ENCODE peak calls at places on chromosomes 6 and 20, in ten cellular contexts. K, F, L, Y, A, M, E, I, C and G are unnamed samples.

GRCh38 chr6:55153284-55153683 is 21.0 kb upstream of the HCRTR2 start:
- DNase-seq in K (no peak), F (no peak), L (no peak), Y (no peak), A (no peak), M (no peak), E (no peak), I (no peak), C (no peak), G (no peak)

GRCh38 chr6:169559001-169559441 is 142.8 kb downstream of the WDR27 start:
- DNase-seq in K (no peak), F (no peak), L (no peak), Y (no peak), A (no peak), M (no peak), E (no peak), I (no peak), C (no peak), G (no peak)

GRCh38 chr6:1286972-1287600 is 24.8 kb upstream of the FOXQ1 start:
- DNase-seq in K (no peak), F (no peak), L (peak), Y (no peak), A (no peak), M (peak), E (no peak), I (no peak), C (no peak), G (no peak)

GRCh38 chr20:48640871-48641270 is 186.9 kb downstream of the PREX1 start:
- DNase-seq in K (no peak), F (no peak), L (no peak), Y (no peak), A (no peak), M (no peak), E (no peak), I (no peak), C (no peak), G (no peak)

GRCh38 chr6:43871284-43871683 is 101.3 kb downstream of the VEGFA start:
- DNase-seq in K (no peak), F (no peak), L (no peak), Y (no peak), A (no peak), M (no peak), E (no peak), I (no peak), C (no peak), G (no peak)

GRCh38 chr6:84618836-84619235 is 145.6 kb downstream of the TBX18 start:
- DNase-seq in K (no peak), F (no peak), L (no peak), Y (no peak), A (no peak), M (no peak), E (no peak), I (no peak), C (no peak), G (no peak)

GRCh38 chr6:70280462-70280861 is 22.4 kb downstream of the COL9A1 start:
- DNase-seq in K (no peak), F (no peak), L (no peak), Y (no peak), A (no peak), M (no peak), E (no peak), I (no peak), C (no peak), G (no peak)

GRCh38 chr20:58054744-58055373 is 173.6 kb downstream of the ANKRD60 start:
- DNase-seq in K (peak), F (no peak), L (no peak), Y (no peak), A (no peak), M (no peak), E (no peak), I (peak), C (peak), G (no peak)

GRCh38 chr6:158418501-158418900 is 106.2 kb downstream of the TULP4 start:
- DNase-seq in K (no peak), F (no peak), L (no peak), Y (no peak), A (no peak), M (no peak), E (no peak), I (no peak), C (no peak), G (no peak)

GRCh38 chr6:31545291-31545690 is 1.1 kb downstream of the ATP6V1G2 start:
- DNase-seq in K (no peak), F (no peak), L (no peak), Y (no peak), A (no peak), M (no peak), E (no peak), I (no peak), C (no peak), G (no peak)

GRCh38 chr6:50007821-50008220 is 14.0 kb downstream of the DEFB110 start:
- DNase-seq in K (no peak), F (no peak), L (peak), Y (no peak), A (no peak), M (no peak), E (no peak), I (no peak), C (no peak), G (no peak)

DNA sequence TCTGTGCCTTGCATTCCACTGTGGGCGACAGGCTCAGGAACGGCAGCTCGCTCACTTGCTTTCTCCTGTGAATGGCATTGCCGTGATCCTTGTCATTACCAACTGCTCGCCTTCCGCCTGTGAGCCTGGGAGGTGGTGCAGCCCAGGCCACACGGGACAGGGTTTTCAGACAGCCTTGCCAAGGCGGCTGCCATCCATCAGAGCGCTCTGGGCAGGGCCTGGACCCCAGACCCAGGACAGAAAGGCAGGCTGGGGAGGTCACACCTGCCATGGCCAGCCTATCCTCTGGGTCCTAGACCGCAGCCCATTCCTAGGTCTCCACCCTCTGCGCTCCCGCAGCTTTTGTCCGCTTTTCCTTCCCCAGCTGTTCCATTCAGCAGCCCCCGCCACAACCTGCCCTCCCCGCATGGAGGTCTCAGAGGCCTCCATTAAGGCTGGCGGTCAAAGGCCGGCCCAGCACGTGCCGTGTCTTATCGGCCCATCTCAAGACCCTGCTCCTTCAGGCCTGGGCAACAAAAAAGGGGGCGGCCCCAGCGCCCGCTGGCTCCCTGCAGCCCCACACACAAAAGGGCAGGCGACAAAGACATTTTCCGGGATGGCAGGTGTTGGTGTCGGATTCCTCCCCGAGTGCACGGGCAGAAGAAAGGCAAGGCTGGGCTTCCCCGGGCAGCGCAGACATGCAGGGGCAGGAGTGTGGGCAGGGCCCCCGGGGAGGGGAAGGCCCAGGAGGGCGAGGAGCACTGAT is 28.1 kb downstream of the INSM1 start:
- DNase-seq in K (no peak), F (no peak), L (no peak), Y (no peak), A (no peak), M (no peak), E (no peak), I (no peak), C (no peak), G (no peak)
- H3K27ac ChIP-seq in K (no peak), F (no peak), L (no peak), Y (no peak), A (no peak), M (no peak), E (no peak), I (no peak), C (no peak), G (no peak)

GRCh38 chr6:160447350-160447749 is 99.2 kb downstream of the SLC22A3 start:
- DNase-seq in K (no peak), F (no peak), L (no peak), Y (no peak), A (no peak), M (no peak), E (no peak), I (no peak), C (no peak), G (no peak)
- H3K27ac ChIP-seq in K (no peak), F (no peak), L (no peak), Y (no peak), A (no peak), M (no peak), E (no peak), I (no peak), C (no peak), G (no peak)

GRCh38 chr6:143746202-143747119 is 68.7 kb downstream of the PHACTR2 start:
- DNase-seq in K (no peak), F (no peak), L (no peak), Y (no peak), A (no peak), M (no peak), E (no peak), I (no peak), C (no peak), G (no peak)
- H3K27ac ChIP-seq in K (peak), F (no peak), L (peak), Y (no peak), A (no peak), M (peak), E (no peak), I (peak), C (peak), G (no peak)

GRCh38 chr20:34311118-34312023 is 8.2 kb upstream of the AHCY start:
- DNase-seq in K (no peak), F (no peak), L (no peak), Y (no peak), A (no peak), M (no peak), E (no peak), I (no peak), C (no peak), G (no peak)
- H3K27ac ChIP-seq in K (peak), F (no peak), L (no peak), Y (no peak), A (no peak), M (no peak), E (no peak), I (no peak), C (no peak), G (no peak)

GRCh38 chr20:59666586-59666985 is 62.2 kb downstream of the PHACTR3 start:
- DNase-seq in K (no peak), F (no peak), L (no peak), Y (no peak), A (no peak), M (no peak), E (no peak), I (no peak), C (no peak), G (no peak)

GRCh38 chr20:59662856-59663512 is 58.6 kb downstream of the PHACTR3 start:
- DNase-seq in K (no peak), F (no peak), L (no peak), Y (no peak), A (no peak), M (no peak), E (no peak), I (no peak), C (no peak), G (no peak)

GRCh38 chr20:59663513-59663890 is 59.2 kb downstream of the PHACTR3 start:
- DNase-seq in K (no peak), F (no peak), L (no peak), Y (no peak), A (no peak), M (no peak), E (no peak), I (no peak), C (no peak), G (no peak)

GRCh38 chr20:59665656-59666555 is 61.6 kb downstream of the PHACTR3 start:
- DNase-seq in K (no peak), F (no peak), L (no peak), Y (no peak), A (no peak), M (no peak), E (no peak), I (no peak), C (no peak), G (no peak)

GRCh38 chr20:59664389-59665055 is 60.2 kb downstream of the PHACTR3 start:
- DNase-seq in K (no peak), F (no peak), L (no peak), Y (no peak), A (no peak), M (no peak), E (no peak), I (no peak), C (no peak), G (no peak)
- H3K27ac ChIP-seq in K (no peak), F (no peak), L (no peak), Y (no peak), A (no peak), M (no peak), E (no peak), I (no peak), C (no peak), G (no peak)

DNA sequence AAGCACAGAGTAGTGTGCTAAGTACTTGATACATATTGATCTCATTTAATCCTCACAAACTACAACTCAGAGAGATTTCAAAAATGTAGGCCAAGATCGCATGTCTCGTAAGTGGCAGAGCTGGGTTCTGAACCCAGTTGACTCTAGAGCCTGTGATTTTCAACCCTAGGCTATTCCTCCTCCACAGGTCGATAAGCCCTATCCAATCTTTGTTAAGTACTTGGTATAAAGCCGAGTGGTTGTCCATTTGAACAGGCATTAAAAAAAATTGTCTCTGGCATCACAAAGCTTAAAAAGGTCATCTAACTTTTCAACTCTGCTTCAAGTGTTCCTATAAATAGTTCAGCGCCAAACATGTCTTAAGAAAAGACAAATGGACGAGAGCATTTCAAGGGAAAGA is 37.4 kb downstream of the LYRM4 start:
- DNase-seq in K (no peak), F (no peak), L (no peak), Y (no peak), A (no peak), M (no peak), E (no peak), I (no peak), C (no peak), G (no peak)
- H3K27ac ChIP-seq in K (no peak), F (no peak), L (no peak), Y (no peak), A (no peak), M (no peak), E (no peak), I (no peak), C (no peak), G (no peak)

GRCh38 chr6:167934426-167934864 is 63.0 kb upstream of the KIF25 start:
- DNase-seq in K (no peak), F (no peak), L (no peak), Y (no peak), A (no peak), M (no peak), E (no peak), I (no peak), C (no peak), G (no peak)
- H3K27ac ChIP-seq in K (no peak), F (no peak), L (no peak), Y (no peak), A (peak), M (peak), E (no peak), I (no peak), C (peak), G (no peak)

GRCh38 chr6:148890605-148891004 is 143.8 kb downstream of the UST start:
- DNase-seq in K (no peak), F (no peak), L (no peak), Y (no peak), A (no peak), M (no peak), E (no peak), I (no peak), C (no peak), G (no peak)

GRCh38 chr6:148892247-148892646 is 145.4 kb downstream of the UST start:
- DNase-seq in K (no peak), F (no peak), L (no peak), Y (no peak), A (no peak), M (no peak), E (no peak), I (no peak), C (no peak), G (no peak)

GRCh38 chr6:148890091-148890490 is 143.3 kb downstream of the UST start:
- DNase-seq in K (no peak), F (no peak), L (no peak), Y (no peak), A (no peak), M (no peak), E (no peak), I (no peak), C (no peak), G (no peak)

GRCh38 chr6:148893073-148893472 is 146.2 kb downstream of the UST start:
- DNase-seq in K (no peak), F (no peak), L (no peak), Y (no peak), A (no peak), M (no peak), E (no peak), I (no peak), C (no peak), G (no peak)

GRCh38 chr6:148891027-148891783 is 144.4 kb downstream of the UST start:
- DNase-seq in K (no peak), F (no peak), L (no peak), Y (no peak), A (no peak), M (no peak), E (no peak), I (no peak), C (no peak), G (no peak)
- H3K27ac ChIP-seq in K (no peak), F (no peak), L (no peak), Y (no peak), A (no peak), M (no peak), E (no peak), I (no peak), C (no peak), G (no peak)